ENCODE peak calls at places on chromosomes 7 and 10, in eight cellular contexts. R, G, P, U, A, J, Z and E are unnamed samples.

GRCh38 chr10:75165684-75166622 is 44.6 kb upstream of the VDAC2 start:
- DNase-seq in R (peak), G (no peak), P (no peak), U (no peak), A (no peak), J (peak), Z (no peak), E (peak)

GRCh38 chr10:92839191-92840085 is 8.9 kb upstream of the EXOC6 start:
- DNase-seq in R (peak), G (peak), P (peak), U (peak), A (peak), J (peak), Z (peak), E (peak)

GRCh38 chr10:6738464-6738824 is 158.4 kb upstream of the PRKCQ start:
- DNase-seq in R (no peak), G (no peak), P (no peak), U (no peak), A (no peak), J (no peak), Z (no peak), E (no peak)

GRCh38 chr7:151459726-151460473 is 20.0 kb upstream of the CRYGN start:
- DNase-seq in R (peak), G (peak), P (peak), U (peak), A (peak), J (no peak), Z (peak), E (peak)

GRCh38 chr7:29217112-29217511 is 22.5 kb downstream of the CHN2 start:
- DNase-seq in R (peak), G (no peak), P (no peak), U (no peak), A (no peak), J (no peak), Z (no peak), E (no peak)

GRCh38 chr10:43863270-43863669 is 214.6 kb upstream of the ZNF32 start:
- DNase-seq in R (no peak), G (no peak), P (no peak), U (no peak), A (no peak), J (no peak), Z (no peak), E (no peak)

GRCh38 chr7:21104124-21104500 is 317.4 kb upstream of the SP8 start:
- DNase-seq in R (no peak), G (no peak), P (no peak), U (no peak), A (no peak), J (no peak), Z (no peak), E (no peak)

GRCh38 chr10:71829171-71829570 is 21.9 kb downstream of the PSAP start:
- DNase-seq in R (peak), G (no peak), P (no peak), U (no peak), A (peak), J (peak), Z (no peak), E (no peak)

GRCh38 chr7:94394399-94395140 is at the start of gene COL1A2:
- DNase-seq in R (peak), G (peak), P (no peak), U (peak), A (peak), J (peak), Z (peak), E (peak)

GRCh38 chr10:16787361-16787791 is 29.8 kb downstream of the RSU1 start:
- DNase-seq in R (no peak), G (no peak), P (no peak), U (no peak), A (no peak), J (peak), Z (no peak), E (no peak)

GRCh38 chr10:308101-308500 is 172.8 kb downstream of the ZMYND11 start:
- DNase-seq in R (no peak), G (no peak), P (no peak), U (no peak), A (peak), J (no peak), Z (no peak), E (no peak)

GRCh38 chr7:6164491-6164890 is 107.9 kb downstream of the CYTH3 start:
- DNase-seq in R (no peak), G (no peak), P (peak), U (no peak), A (no peak), J (no peak), Z (peak), E (no peak)
- TF ChIP-seq CTCF in R (peak), G (peak), P (peak), U (peak), A (no peak), J (no peak), Z (no peak), E (no peak)

GRCh38 chr10:49759787-49760551 is 2.2 kb downstream of the OGDHL start:
- DNase-seq in R (no peak), G (no peak), P (no peak), U (no peak), A (no peak), J (no peak), Z (peak), E (no peak)
- TF ChIP-seq CTCF in R (no peak), G (no peak), P (no peak), U (no peak), A (no peak), J (no peak), Z (no peak), E (no peak)

GRCh38 chr7:154791611-154792010 is 211.3 kb downstream of the PAXIP1 start:
- DNase-seq in R (no peak), G (no peak), P (no peak), U (no peak), A (no peak), J (no peak), Z (no peak), E (no peak)

GRCh38 chr7:154795437-154795836 is 207.5 kb downstream of the PAXIP1 start:
- DNase-seq in R (no peak), G (no peak), P (no peak), U (no peak), A (no peak), J (no peak), Z (no peak), E (no peak)

GRCh38 chr7:154792436-154793055 is 210.4 kb downstream of the PAXIP1 start:
- DNase-seq in R (no peak), G (no peak), P (no peak), U (no peak), A (no peak), J (no peak), Z (no peak), E (no peak)

GRCh38 chr7:154794147-154794780 is 208.7 kb downstream of the PAXIP1 start:
- DNase-seq in R (no peak), G (no peak), P (no peak), U (no peak), A (no peak), J (peak), Z (peak), E (no peak)

GRCh38 chr7:154795014-154795413 is 207.9 kb downstream of the PAXIP1 start:
- DNase-seq in R (no peak), G (no peak), P (no peak), U (no peak), A (no peak), J (no peak), Z (no peak), E (no peak)
- TF ChIP-seq CTCF in R (no peak), G (no peak), P (peak), U (no peak), A (no peak), J (no peak), Z (no peak), E (no peak)

GRCh38 chr7:66503036-66503370 is 125.7 kb upstream of the KCTD7 start:
- DNase-seq in R (no peak), G (no peak), P (no peak), U (no peak), A (no peak), J (no peak), Z (no peak), E (peak)

GRCh38 chr7:66503551-66504031 is 125.1 kb upstream of the KCTD7 start:
- DNase-seq in R (no peak), G (no peak), P (no peak), U (no peak), A (no peak), J (no peak), Z (no peak), E (no peak)

GRCh38 chr7:66504131-66504530 is 124.5 kb upstream of the KCTD7 start:
- DNase-seq in R (no peak), G (no peak), P (no peak), U (no peak), A (no peak), J (no peak), Z (no peak), E (no peak)

GRCh38 chr7:66500087-66500486 is 128.6 kb upstream of the KCTD7 start:
- DNase-seq in R (no peak), G (no peak), P (no peak), U (peak), A (no peak), J (peak), Z (no peak), E (no peak)

DNA sequence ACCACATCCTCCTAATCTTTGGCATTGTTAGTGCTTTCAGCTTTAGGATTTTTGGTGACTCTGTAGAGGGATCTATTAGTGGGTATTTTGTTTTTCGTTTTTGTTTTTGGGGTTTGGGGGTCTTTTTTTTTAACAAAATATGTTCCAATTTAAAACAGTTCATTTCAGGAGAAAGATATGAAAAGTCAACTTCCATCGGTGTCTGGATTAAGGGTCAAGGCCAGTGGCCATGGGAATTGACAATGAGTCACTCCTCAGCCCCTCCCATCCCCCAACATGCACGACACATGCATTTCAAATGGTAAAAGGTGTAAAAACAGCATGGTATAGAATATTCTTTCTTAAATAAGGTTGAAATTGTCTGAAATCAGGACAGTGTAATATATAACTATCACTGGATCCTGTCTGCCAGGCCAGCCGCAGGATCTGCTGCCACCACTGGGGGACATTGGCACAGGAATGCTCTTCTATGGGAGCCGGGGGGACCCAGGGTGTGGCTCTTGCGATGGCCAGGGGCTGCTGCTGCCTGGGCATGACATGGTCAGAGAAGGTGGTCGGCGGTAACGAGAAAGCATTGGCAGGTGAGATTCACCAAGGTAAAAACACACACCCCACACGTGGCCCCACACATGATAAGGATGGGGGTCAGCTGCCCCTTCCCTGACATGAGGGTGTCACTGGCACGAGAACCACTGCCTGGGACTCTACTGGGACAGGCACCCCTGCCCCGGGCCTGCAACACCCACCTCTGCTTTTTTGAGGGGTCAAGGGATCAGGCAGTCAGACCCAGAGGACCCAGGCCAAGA is 126.2 kb upstream of the KCTD7 start:
- DNase-seq in R (no peak), G (no peak), P (no peak), U (no peak), A (no peak), J (no peak), Z (no peak), E (no peak)
- TF ChIP-seq CTCF in R (peak), G (peak), P (peak), U (peak), A (no peak), J (no peak), Z (no peak), E (no peak)

DNA sequence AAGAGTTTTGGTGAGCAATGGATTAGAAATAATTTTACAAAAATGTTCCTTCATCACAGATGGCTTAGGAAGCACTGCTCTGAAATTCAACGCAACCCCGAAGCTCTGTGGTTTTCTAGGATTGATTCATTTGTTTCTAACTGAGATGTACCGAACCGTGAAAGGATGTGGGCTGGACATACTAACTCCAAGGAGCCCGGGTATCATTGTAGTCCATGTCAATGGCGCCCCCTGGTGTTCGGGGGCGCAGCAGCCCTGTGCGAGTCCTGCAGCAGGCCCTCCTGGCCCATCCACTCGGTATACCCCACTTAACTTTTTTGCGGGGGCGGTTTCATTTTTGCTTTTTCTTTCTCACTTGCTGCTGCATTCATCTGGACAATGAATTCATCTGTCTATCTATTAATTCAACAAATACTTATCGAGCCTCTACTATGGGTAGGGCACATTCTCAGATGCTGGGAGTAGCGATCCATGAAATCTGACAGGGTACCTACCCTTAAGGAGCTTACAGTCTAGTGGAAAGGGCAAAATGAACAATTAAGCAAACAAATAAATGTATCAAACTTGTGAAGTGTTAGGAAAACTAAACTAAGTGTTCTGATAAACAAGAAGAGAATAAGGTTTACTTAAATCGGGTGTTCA is 25.2 kb upstream of the ITPRID1 start:
- DNase-seq in R (peak), G (no peak), P (peak), U (no peak), A (peak), J (peak), Z (no peak), E (peak)
- TF ChIP-seq CTCF in R (peak), G (peak), P (peak), U (peak), A (no peak), J (peak), Z (peak), E (peak)

DNA sequence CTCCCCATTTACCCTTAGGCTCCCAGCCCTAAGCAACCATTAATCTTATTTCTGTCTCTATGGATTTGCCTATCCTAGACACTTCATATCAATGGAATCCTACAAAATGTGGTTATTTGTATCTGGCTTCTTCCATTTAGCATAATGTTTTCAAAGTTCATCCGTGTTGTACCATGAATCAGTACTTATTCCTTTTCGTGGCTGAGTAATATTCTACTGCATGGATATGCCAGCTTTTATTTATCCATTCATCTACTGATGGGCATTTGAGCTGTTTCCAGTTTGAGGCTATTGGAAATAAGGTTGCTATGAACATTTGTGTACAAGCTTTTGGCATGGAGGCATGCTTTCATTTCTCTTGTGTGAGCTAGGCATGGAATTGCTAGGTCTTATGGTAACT is 121.1 kb downstream of the WDR11 start:
- DNase-seq in R (no peak), G (no peak), P (no peak), U (no peak), A (no peak), J (no peak), Z (no peak), E (no peak)
- TF ChIP-seq CTCF in R (no peak), G (no peak), P (no peak), U (no peak), A (no peak), J (no peak), Z (no peak), E (no peak)

DNA sequence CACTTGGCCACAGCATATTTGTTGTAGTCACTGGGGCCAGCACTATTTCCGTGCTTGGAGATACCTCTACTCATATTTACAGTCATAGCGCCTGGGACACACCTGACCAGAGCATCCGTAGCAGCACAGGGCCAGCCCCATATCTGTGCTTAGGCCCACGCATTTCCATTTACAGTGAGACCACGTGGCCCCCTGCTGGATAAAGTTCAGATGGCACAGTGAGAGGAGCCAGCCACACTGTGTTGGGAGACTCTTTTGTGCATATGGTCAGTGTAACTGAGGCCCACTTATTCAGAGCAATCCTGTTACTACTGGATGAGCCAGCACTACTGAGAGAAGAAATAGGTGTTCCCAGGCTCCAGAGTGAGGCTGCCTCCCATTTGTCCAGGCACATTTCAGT is 455.3 kb downstream of the REEP3 start:
- DNase-seq in R (peak), G (no peak), P (peak), U (no peak), A (peak), J (peak), Z (no peak), E (peak)
- TF ChIP-seq CTCF in R (peak), G (peak), P (peak), U (peak), A (peak), J (peak), Z (peak), E (peak)

DNA sequence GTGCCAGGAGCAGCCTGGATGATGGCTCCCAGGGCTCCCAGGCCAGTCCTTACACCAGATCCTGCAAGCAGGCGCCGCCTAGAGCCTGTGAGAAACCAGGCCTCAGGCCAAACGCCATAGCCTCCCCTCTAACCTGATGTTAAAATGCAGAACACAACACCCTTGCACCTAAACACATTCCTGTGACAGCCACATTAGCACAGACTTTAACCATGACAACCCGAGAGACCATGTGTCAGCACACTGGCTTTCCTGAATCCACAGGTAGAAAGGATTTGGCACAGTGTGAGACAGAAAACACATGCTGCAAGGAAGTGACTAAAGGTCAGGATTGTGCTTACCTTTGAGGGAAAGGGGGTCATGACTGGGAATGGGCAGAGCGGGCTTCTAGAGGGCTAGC is 59.9 kb downstream of the SGMS1 start:
- DNase-seq in R (no peak), G (no peak), P (no peak), U (no peak), A (peak), J (no peak), Z (no peak), E (no peak)
- TF ChIP-seq CTCF in R (no peak), G (no peak), P (no peak), U (no peak), A (no peak), J (no peak), Z (no peak), E (no peak)

GRCh38 chr7:28020302-28020940 is 160.2 kb downstream of the JAZF1 start:
- DNase-seq in R (peak), G (peak), P (peak), U (peak), A (peak), J (peak), Z (peak), E (peak)
- TF ChIP-seq CTCF in R (peak), G (peak), P (peak), U (peak), A (peak), J (peak), Z (peak), E (peak)